ENCODE peak calls at places on chromosomes 11 and 22, in seven cellular contexts. U is left lung, C is astrocyte of the spinal cord, I is mucosa of descending colon, X is cardiac muscle cell, O is vagina, R is lower leg skin. H is an unnamed sample.

GRCh38 chr11:101915811-101916291 is 471 bp downstream of the ANGPTL5 start:
- DNase-seq in X (no peak), O (no peak), U (no peak), I (no peak), C (peak; percentile 56), R (no peak), H (no peak)

GRCh38 chr11:113163291-113164030 is 150.9 kb upstream of the TTC12 start:
- DNase-seq in I (no peak), U (no peak), C (peak; percentile 3), X (no peak), R (no peak), O (no peak), H (no peak)

GRCh38 chr11:81658722-81659121 is 1074.9 kb downstream of the FAM181B start:
- DNase-seq in R (no peak), O (no peak), X (no peak), I (no peak), C (peak; percentile 29), U (peak; percentile 37), H (no peak)

GRCh38 chr11:61126266-61126665 is 24.0 kb downstream of the CD5 start:
- DNase-seq in X (peak; percentile 26), C (no peak), R (no peak), U (no peak), I (no peak), O (no peak), H (no peak)

GRCh38 chr11:70467196-70468085 is 69.1 kb downstream of the CTTN start:
- DNase-seq in U (no peak), O (no peak), I (no peak), C (peak; percentile 45), X (peak; percentile 77), R (peak; percentile 43), H (no peak)

GRCh38 chr11:99320769-99321290 is 300.1 kb downstream of the CNTN5 start:
- DNase-seq in O (no peak), U (no peak), R (no peak), X (no peak), I (no peak), C (no peak), H (no peak)

GRCh38 chr22:32322986-32323385 is 34.7 kb upstream of the RFPL3 start:
- DNase-seq in R (no peak), C (no peak), U (no peak), X (no peak), O (no peak), I (no peak), H (no peak)

GRCh38 chr22:36758792-36759271 is 17.1 kb downstream of the IFT27 start:
- DNase-seq in U (peak; percentile 21), R (no peak), I (no peak), X (no peak), C (no peak), O (peak; percentile 61), H (no peak)

GRCh38 chr22:31631381-31631780 is 30.6 kb downstream of the PISD start:
- DNase-seq in I (peak; percentile 47), C (no peak), X (no peak), R (no peak), U (no peak), O (no peak), H (no peak)

GRCh38 chr11:12087075-12087775 is 23.2 kb upstream of the MICAL2 start:
- DNase-seq in U (peak; percentile 63), C (peak; percentile 79), X (no peak), O (no peak), R (peak; percentile 66), I (peak; percentile 79), H (no peak)
- H3K4me3 ChIP-seq in U (no peak overlapping the region), C (peak overlapping the region; percentile 16), X (no peak overlapping the region), O (no peak overlapping the region), R (no peak overlapping the region), I (no peak overlapping the region), H (no peak overlapping the region)

GRCh38 chr11:8023831-8024555 is 36.9 kb downstream of the EIF3F start:
- DNase-seq in U (no peak), O (peak; percentile 52), C (no peak), I (no peak), R (no peak), X (no peak), H (no peak)

GRCh38 chr11:8025123-8025522 is 38.0 kb downstream of the EIF3F start:
- DNase-seq in O (no peak), I (no peak), X (no peak), U (no peak), R (no peak), C (peak; percentile 48), H (no peak)

GRCh38 chr11:8022876-8023275 is 35.7 kb downstream of the EIF3F start:
- DNase-seq in O (peak; percentile 34), X (no peak), R (no peak), C (no peak), U (no peak), I (no peak), H (no peak)

GRCh38 chr11:8026982-8027381 is 39.8 kb downstream of the EIF3F start:
- DNase-seq in X (no peak), R (no peak), C (no peak), U (no peak), O (no peak), I (no peak), H (no peak)

DNA sequence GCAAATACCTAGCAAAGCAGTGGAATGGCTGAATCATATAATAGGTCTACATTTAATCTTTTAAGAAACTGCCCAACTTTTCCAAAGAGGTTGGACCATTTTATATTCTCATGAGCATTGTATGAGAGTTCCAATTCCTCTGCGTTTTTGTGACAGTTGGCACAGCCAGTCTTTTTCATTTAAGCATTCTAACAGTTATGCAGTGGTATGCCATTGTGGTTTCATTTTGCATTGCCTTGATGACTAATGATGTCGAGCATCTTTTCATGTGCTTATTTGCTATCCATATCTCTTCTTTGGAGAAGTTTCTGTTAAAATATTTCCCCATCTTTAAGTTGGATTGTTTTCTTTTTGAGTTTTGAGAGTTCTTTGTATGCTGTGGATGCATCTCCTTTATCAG is 38.7 kb downstream of the EIF3F start:
- DNase-seq in U (no peak), O (no peak), I (no peak), C (peak; percentile 66), R (no peak), X (no peak), H (no peak)
- H3K4me3 ChIP-seq in U (no peak overlapping the region), O (no peak overlapping the region), I (no peak overlapping the region), C (no peak overlapping the region), R (no peak overlapping the region), X (no peak overlapping the region), H (no peak overlapping the region)

DNA sequence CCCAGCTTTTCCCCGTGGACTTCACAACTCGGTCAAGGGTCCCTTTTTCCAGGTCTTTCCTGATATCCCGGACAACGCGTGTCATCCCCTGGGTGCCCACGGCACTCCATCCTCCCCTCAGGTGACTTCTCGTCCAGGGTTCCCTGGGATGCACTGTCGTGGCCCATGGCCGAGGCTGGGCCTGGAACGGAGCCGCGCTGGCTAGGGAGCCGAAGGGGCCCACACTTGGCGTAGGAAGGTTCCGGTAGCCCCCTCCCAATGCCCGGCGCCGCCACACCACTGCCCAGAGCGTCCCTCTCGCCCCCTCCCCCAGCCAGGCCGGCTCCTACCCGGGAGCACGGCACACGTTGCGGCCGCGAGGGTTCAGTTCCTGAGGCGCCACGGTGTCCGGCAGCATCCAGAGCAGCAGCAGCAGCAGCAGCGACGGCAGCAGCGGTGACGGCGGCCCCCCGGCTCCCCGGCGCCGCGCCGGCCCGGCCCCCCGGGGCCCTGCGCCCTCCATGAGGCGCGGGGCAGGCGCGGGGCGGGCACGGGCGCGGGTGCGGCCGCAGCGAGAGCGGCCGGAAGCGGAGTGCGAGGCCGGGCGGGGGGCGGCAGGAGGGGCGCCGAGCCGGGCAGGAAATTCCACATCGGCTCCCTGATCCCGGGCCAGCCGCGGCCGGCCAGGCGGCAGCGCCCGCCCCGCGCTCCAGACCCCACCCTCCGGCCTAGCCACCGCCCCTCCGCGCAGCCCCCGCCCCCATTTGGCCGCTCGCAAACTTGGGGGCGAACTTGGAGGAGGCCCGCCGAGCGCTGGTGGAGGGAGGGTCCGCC is at the start of gene SCARF2:
- DNase-seq in R (no peak), U (peak; percentile 48), O (no peak), X (peak; percentile 83), C (peak; percentile 64), I (peak; percentile 49), H (no peak)
- H3K4me3 ChIP-seq in R (peak within 1 kb of the TSS; percentile 37), U (peak within 1 kb of the TSS; percentile 55), O (peak within 1 kb of the TSS; percentile 60), X (peak within 1 kb of the TSS; percentile 59), C (peak within 1 kb of the TSS; percentile 68), I (peak within 1 kb of the TSS; percentile 6), H (peak within 1 kb of the TSS; percentile 36)

DNA sequence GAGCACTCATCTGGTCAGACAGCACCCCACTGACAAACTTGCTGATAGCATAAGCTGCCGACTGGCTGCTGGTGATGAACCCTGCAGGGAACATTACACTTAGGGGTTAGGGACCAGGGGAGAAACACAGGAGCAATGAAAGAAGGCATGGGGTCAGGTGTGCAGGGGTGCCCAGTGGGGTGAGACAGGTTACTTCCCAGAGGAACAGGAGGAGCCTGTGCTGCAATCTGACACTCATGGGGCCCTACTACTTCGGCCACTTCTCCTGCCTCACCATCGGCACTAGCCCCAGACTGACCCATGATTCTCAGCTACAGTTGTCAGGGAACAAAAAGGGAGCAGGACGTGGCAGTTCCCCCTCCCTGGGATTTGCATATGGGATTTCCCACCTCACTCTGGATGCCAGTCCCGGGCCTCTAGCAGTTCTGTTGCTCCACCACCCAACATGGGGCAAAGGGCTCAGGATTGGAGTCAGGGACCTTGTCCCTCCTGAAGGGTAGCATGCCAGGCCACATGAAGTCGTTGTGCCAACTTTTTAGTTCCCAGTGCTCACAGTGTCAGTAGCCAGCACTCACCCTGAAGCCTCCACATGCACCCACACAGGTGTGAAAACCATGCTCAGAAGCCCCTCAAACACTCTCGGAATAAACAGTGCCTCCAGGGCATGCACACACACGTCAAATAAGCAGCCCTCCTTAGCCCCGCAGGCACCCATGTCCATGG is 2.2 kb downstream of the SLC37A4 start:
- DNase-seq in R (no peak), U (no peak), I (no peak), X (no peak), O (no peak), C (no peak), H (no peak)
- H3K4me3 ChIP-seq in R (no peak overlapping the region), U (no peak overlapping the region), I (no peak overlapping the region), X (no peak overlapping the region), O (no peak overlapping the region), C (no peak overlapping the region), H (no peak overlapping the region)

GRCh38 chr11:62137276-62137861 is 13.6 kb downstream of the INCENP start:
- DNase-seq in R (no peak), C (no peak), I (no peak), X (no peak), O (no peak), U (no peak), H (no peak)
- H3K4me3 ChIP-seq in R (no peak overlapping the region), C (no peak overlapping the region), I (no peak overlapping the region), X (no peak overlapping the region), O (no peak overlapping the region), U (no peak overlapping the region), H (no peak overlapping the region)

DNA sequence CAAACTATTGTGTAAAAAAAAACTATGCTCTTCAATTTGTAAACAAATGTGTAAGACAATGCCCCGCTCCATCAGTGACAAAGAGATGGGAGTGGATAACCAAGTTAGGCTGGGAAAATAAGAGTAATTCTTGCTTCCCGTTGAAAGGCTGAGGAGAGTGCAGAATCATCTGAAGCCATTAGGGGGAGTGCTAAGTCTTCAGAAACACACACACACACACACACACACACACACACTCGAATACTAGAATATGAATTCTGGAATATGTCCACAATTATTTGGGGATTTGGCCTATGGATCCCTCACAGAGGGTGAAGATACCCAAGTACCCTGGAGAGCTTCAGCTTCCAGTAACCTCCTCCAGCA is 27.8 kb upstream of the ROBO3 start:
- DNase-seq in X (peak; percentile 73), U (no peak), R (no peak), O (no peak), I (no peak), C (peak; percentile 92), H (no peak)
- H3K4me3 ChIP-seq in X (no peak overlapping the region), U (no peak overlapping the region), R (no peak overlapping the region), O (no peak overlapping the region), I (no peak overlapping the region), C (no peak overlapping the region), H (no peak overlapping the region)

H was measured in esophagus squamous epithelium.